ENCODE peak calls at places on chromosomes 3 and 15, in four cellular contexts. K is pulmonary artery endothelial cell, T is bronchial epithelial cell, U is HFF-Myc. D is an unnamed sample.

GRCh38 chr3:129032716-129033115 is 27.9 kb upstream of the GP9 start:
- DNase-seq in K (no peak), T (no peak), U (no peak), D (no peak)

GRCh38 chr3:95752199-95752598 is 1062.2 kb upstream of the EPHA6 start:
- DNase-seq in K (no peak), T (no peak), U (no peak), D (peak; percentile 8)

GRCh38 chr3:49807427-49808114 is 4.5 kb downstream of the INKA1 start:
- DNase-seq in K (no peak), T (peak; percentile 77), U (no peak), D (peak; percentile 69)

GRCh38 chr15:70518201-70519003 is 245.0 kb downstream of the UACA start:
- DNase-seq in K (no peak), T (no peak), U (no peak), D (peak; percentile 57)

GRCh38 chr3:177199206-177199765 is 2.0 kb upstream of the TBL1XR1 start:
- DNase-seq in K (no peak), T (no peak), U (no peak), D (no peak)

GRCh38 chr3:72343078-72343477 is 505.2 kb downstream of the SHQ1 start:
- DNase-seq in K (no peak), T (peak; percentile 37), U (no peak), D (peak; percentile 29)

GRCh38 chr3:190911382-190911781 is 48.9 kb upstream of the GMNC start:
- DNase-seq in K (no peak), T (peak; percentile 61), U (no peak), D (peak; percentile 63)

GRCh38 chr15:34334676-34335075 is 2.9 kb downstream of the SLC12A6 start:
- DNase-seq in K (no peak), T (peak; percentile 70), U (no peak), D (peak; percentile 49)

GRCh38 chr3:142027713-142028112 is 121.6 kb downstream of the TFDP2 start:
- DNase-seq in K (peak; percentile 13), T (peak; percentile 75), U (no peak), D (peak; percentile 74)

GRCh38 chr15:39130556-39131379 is 450.1 kb upstream of the THBS1 start:
- DNase-seq in K (peak; percentile 98), T (no peak), U (no peak), D (no peak)

GRCh38 chr15:99467861-99468460 is 97.8 kb upstream of the MEF2A start:
- DNase-seq in K (no peak), T (peak; percentile 53), U (no peak), D (peak; percentile 41)

GRCh38 chr3:15520804-15521572 is 518 bp downstream of the COLQ start:
- DNase-seq in K (no peak), T (no peak), U (no peak), D (no peak)

GRCh38 chr15:68210409-68210756 is 5.3 kb upstream of the CALML4 start:
- DNase-seq in K (no peak), T (no peak), U (no peak), D (no peak)

D was measured in epithelial cell of esophagus.